ENCODE peak calls at places on chromosomes 6 and 20, in nine cellular contexts. X is CD8-positive, alpha-beta memory T cell; B is nephron progenitor cell; R is NCI-H510A treated with DMSO at 0.1 percent for 48 hours; D is germinal center; G is astrocyte of the hippocampus; A is iris pigment epithelial cell; K is GM06990; U is progenitor cell of endocrine pancreas. V is an unnamed sample.
A peak's percentile ranks its signal among the peaks of the same experiment; 100 is the strongest.

GRCh38 chr20:63973636-63974401 is 4.1 kb upstream of the ZNF512B start:
- DNase-seq in X (peak; percentile 74), B (peak; percentile 97), R (peak; percentile 86), D (peak; percentile 82), G (peak; percentile 94), A (peak; percentile 78), K (peak; percentile 84), U (peak; percentile 90), V (peak; percentile 65)

GRCh38 chr6:7914991-7915789 is 4.6 kb upstream of the TXNDC5 start:
- DNase-seq in X (no peak), B (no peak), R (no peak), D (peak; percentile 57), G (no peak), A (peak; percentile 63), K (no peak), U (no peak), V (no peak)

GRCh38 chr6:30748301-30748769 is 4.0 kb upstream of the IER3 start:
- DNase-seq in X (no peak), B (no peak), R (no peak), D (no peak), G (no peak), A (no peak), K (no peak), U (no peak), V (no peak)

GRCh38 chr6:6366778-6367177 is 46.3 kb upstream of the F13A1 start:
- DNase-seq in X (no peak), B (no peak), R (no peak), D (no peak), G (no peak), A (no peak), K (no peak), U (no peak), V (no peak)

GRCh38 chr20:52190437-52191131 is 995 bp downstream of the ZFP64 start:
- DNase-seq in X (peak; percentile 5), B (peak; percentile 34), R (peak; percentile 24), D (peak; percentile 54), G (peak; percentile 53), A (peak; percentile 51), K (peak; percentile 42), U (no peak), V (peak; percentile 29)

GRCh38 chr6:5695260-5696245 is 311.2 kb downstream of the NRN1 start:
- DNase-seq in X (no peak), B (no peak), R (no peak), D (peak; percentile 63), G (peak; percentile 66), A (peak; percentile 66), K (no peak), U (no peak), V (no peak)

GRCh38 chr6:38867726-38868125 is 152.6 kb downstream of the DNAH8 start:
- DNase-seq in X (no peak), B (no peak), R (no peak), D (no peak), G (no peak), A (peak; percentile 10), K (no peak), U (no peak), V (no peak)

GRCh38 chr20:36154696-36155628 is at the start of gene EPB41L1:
- DNase-seq in X (no peak), B (peak; percentile 69), R (no peak), D (no peak), G (peak; percentile 60), A (no peak), K (no peak), U (peak; percentile 23), V (no peak)

GRCh38 chr6:90295854-90296345 is 743 bp downstream of the BACH2 start:
- DNase-seq in X (peak; percentile 42), B (peak; percentile 71), R (peak; percentile 29), D (peak; percentile 61), G (peak; percentile 87), A (peak; percentile 78), K (peak; percentile 34), U (peak; percentile 45), V (peak; percentile 57)

GRCh38 chr6:100121854-100122609 is 128.0 kb upstream of the MCHR2 start:
- DNase-seq in X (no peak), B (no peak), R (no peak), D (no peak), G (no peak), A (peak; percentile 16), K (no peak), U (no peak), V (no peak)

GRCh38 chr6:21137708-21138358 is 455.7 kb upstream of the SOX4 start:
- DNase-seq in X (no peak), B (no peak), R (no peak), D (no peak), G (no peak), A (no peak), K (no peak), U (no peak), V (no peak)

GRCh38 chr20:16947346-16947943 is 199.3 kb downstream of the OTOR start:
- DNase-seq in X (no peak), B (no peak), R (no peak), D (no peak), G (peak; percentile 47), A (peak; percentile 14), K (no peak), U (no peak), V (no peak)